ENCODE peak calls at places on chromosomes 13 and 19, in four cellular contexts. B is PC-3, F is BJ, O is ovary. D is an unnamed sample.
A peak's percentile ranks its signal among the peaks of the same experiment; 100 is the strongest.

GRCh38 chr19:15538774-15539173 is 30.4 kb downstream of the CYP4F22 start:
- DNase-seq in B (peak; percentile 30), F (no peak), O (no peak), D (peak; percentile 22)

GRCh38 chr19:8577247-8577646 is at the start of gene MYO1F:
- DNase-seq in F (no peak), O (no peak), B (no peak), D (no peak)

GRCh38 chr13:27151798-27152599 is 19.6 kb downstream of the USP12 start:
- DNase-seq in B (peak; percentile 19), F (no peak), O (no peak), D (peak; percentile 72)

GRCh38 chr19:18254546-18255500 is 19.4 kb downstream of the IQCN start:
- DNase-seq in F (no peak), O (peak; percentile 33), B (peak; percentile 31), D (no peak)

GRCh38 chr13:95644611-95645052 is at the start of gene DZIP1:
- DNase-seq in F (no peak), B (peak; percentile 40), O (peak; percentile 88), D (peak; percentile 32)

GRCh38 chr19:36097036-36097435 is 13.9 kb upstream of the OVOL3 start:
- DNase-seq in B (no peak), O (no peak), F (no peak), D (no peak)

GRCh38 chr13:88107486-88108044 is 436.4 kb downstream of the SLITRK5 start:
- DNase-seq in F (no peak), B (no peak), O (no peak), D (no peak)

GRCh38 chr13:101417043-101417406 is 717 bp upstream of the NALCN start:
- DNase-seq in O (no peak), F (no peak), B (peak; percentile 91), D (peak; percentile 76)

GRCh38 chr19:46840157-46840942 is 10.3 kb downstream of the AP2S1 start:
- DNase-seq in O (peak; percentile 67), B (peak; percentile 51), F (no peak), D (peak; percentile 48)

GRCh38 chr19:17327654-17328516 is 6.8 kb downstream of the ANO8 start:
- DNase-seq in B (no peak), F (no peak), O (peak; percentile 85), D (peak; percentile 80)

GRCh38 chr13:46622918-46623256 is 69.9 kb downstream of the LRCH1 start:
- DNase-seq in B (peak; percentile 25), O (peak; percentile 40), F (peak; percentile 63), D (no peak)

GRCh38 chr19:21202865-21203494 is 61.1 kb downstream of the ZNF431 start:
- DNase-seq in B (peak; percentile 11), F (no peak), O (no peak), D (peak; percentile 37)

GRCh38 chr19:30691767-30692516 is 319.8 kb downstream of the ZNF536 start:
- DNase-seq in F (no peak), O (no peak), B (no peak), D (no peak)

GRCh38 chr19:54248016-54248601 is 5.5 kb upstream of the LILRA6 start:
- DNase-seq in F (no peak), O (no peak), B (no peak), D (no peak)

GRCh38 chr19:29629836-29630534 is 23.9 kb downstream of the POP4 start:
- DNase-seq in B (peak; percentile 41), O (no peak), F (no peak), D (no peak)

GRCh38 chr13:113553541-113554332 is 30.8 kb upstream of the TFDP1 start:
- DNase-seq in F (no peak), O (no peak), B (no peak), D (no peak)

GRCh38 chr13:19763618-19764017 is 19.1 kb downstream of the PSPC1 start:
- DNase-seq in B (no peak), F (no peak), O (no peak), D (no peak)

GRCh38 chr13:19764237-19764636 is 18.5 kb downstream of the PSPC1 start:
- DNase-seq in O (no peak), F (no peak), B (no peak), D (no peak)

GRCh38 chr13:19769854-19770253 is 12.9 kb downstream of the PSPC1 start:
- DNase-seq in B (peak; percentile 83), F (no peak), O (no peak), D (no peak)

GRCh38 chr13:19767966-19768365 is 14.8 kb downstream of the PSPC1 start:
- DNase-seq in B (no peak), O (no peak), F (no peak), D (no peak)

DNA sequence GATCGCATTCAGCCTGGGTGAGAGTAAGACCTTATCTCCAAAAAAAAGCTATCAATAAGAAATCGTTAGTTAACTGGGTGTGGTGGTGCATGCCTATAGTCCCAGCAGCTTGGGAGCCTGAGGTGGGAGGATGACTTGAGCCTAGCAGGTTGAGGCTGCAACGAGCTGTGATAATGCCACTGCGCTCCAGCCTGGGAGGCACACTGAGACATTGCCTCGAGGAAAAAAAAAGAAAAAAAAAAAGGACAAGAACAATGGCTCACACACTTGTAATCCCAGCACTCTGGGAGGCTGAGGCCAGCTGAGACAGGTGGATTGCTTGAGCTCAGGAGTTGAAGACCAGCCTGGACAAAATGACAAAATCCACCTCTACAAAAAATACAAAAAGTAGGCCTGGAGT is 16.1 kb downstream of the PSPC1 start:
- DNase-seq in F (no peak), B (no peak), O (no peak), D (peak; percentile 3)
- H3K4me3 ChIP-seq in F (no peak overlapping the region), B (no peak overlapping the region), O (no peak overlapping the region), D (no peak overlapping the region)

DNA sequence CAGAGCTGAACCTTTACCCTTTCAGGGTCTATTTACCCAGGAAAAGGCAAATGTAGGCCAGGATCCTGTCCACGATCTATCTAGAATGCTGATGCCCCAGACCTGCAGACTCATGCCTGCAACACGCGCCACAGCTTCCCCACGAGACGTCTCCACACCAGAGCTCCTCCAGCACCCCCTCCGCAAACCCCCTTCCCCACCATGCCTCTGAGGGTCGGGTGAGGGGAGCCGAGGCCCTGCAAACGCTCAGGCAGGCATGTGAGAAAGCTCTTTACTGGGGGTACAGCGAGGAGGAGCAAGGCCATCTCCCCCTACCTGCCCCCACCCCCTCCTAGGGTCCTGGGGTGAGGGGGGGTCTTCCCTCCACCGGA is 8.9 kb downstream of the DYRK1B start:
- DNase-seq in O (peak; percentile 49), F (no peak), B (no peak), D (no peak)
- H3K4me3 ChIP-seq in O (no peak overlapping the region), F (no peak overlapping the region), B (peak overlapping the region; percentile 80), D (no peak overlapping the region)

GRCh38 chr13:58300974-58301681 is 669.6 kb downstream of the PCDH17 start:
- DNase-seq in O (no peak), B (no peak), F (no peak), D (no peak)
- H3K4me3 ChIP-seq in O (no peak overlapping the region), B (no peak overlapping the region), F (no peak overlapping the region), D (no peak overlapping the region)

GRCh38 chr19:3053780-3054179 is 8.5 kb downstream of the TLE5 start:
- DNase-seq in O (peak; percentile 63), B (no peak), F (no peak), D (no peak)

GRCh38 chr19:3054265-3054971 is 7.9 kb downstream of the TLE5 start:
- DNase-seq in F (no peak), O (no peak), B (no peak), D (no peak)

GRCh38 chr19:3056454-3057016 is 5.8 kb downstream of the TLE5 start:
- DNase-seq in O (peak; percentile 61), F (no peak), B (no peak), D (peak; percentile 19)

GRCh38 chr19:3055741-3056453 is 6.4 kb downstream of the TLE5 start:
- DNase-seq in B (peak; percentile 81), O (peak; percentile 69), F (no peak), D (peak; percentile 82)

DNA sequence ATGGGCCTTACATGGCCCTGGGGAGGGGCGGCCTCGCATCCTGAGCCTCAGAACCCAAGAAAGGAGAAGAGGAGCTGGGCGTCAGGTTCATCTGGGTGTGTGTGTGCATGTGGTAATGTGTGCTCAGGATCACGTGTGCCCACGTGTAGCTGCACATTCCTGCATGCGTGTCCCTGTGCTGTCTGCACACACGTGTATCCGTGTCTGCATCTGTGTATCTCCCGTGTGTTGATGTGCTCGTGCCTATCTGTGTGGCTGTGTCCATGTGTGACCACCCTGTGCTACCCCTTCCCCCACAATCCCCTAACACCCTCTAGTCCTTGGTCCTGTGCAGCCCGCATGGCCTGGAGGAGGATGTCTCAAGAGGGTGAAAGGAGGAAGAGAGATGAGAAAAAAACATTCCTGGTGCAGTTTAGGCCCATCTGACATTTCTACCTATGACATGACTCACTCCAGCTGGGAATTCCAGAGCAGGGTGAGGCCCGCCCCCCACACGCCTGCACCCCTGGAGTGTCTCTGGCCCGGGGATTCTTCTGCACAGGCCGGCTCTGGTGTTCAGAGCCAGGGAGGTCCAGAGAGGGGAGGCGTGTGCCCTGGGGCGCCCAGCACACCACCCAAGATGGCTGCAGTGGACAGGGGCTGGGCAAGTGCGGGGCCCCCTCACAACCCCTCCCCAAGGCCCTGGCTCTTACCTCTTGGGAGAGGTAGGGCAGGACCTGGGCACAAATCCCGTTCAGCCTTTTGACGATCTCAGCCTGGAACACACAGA is 7.1 kb downstream of the TLE5 start:
- DNase-seq in F (no peak), B (peak; percentile 49), O (no peak), D (peak; percentile 82)
- H3K4me3 ChIP-seq in F (no peak overlapping the region), B (no peak overlapping the region), O (no peak overlapping the region), D (no peak overlapping the region)